ENCODE peak calls at places on chromosomes 3 and 15, in eight cellular contexts. One of them, this sample, is unnamed.

GRCh38 chr15:80727196-80727595 is 32.1 kb downstream of the ABHD17C start:
- DNase-seq in neural progenitor cell: no peak
- DNase-seq in BJ: no peak
- DNase-seq in astrocyte of the cerebellum: peak
- DNase-seq in Peyer's patch: no peak
- DNase-seq in PC-9: peak
- DNase-seq in lung: no peak
- DNase-seq in brain microvascular endothelial cell: peak
- DNase-seq in this sample: no peak

GRCh38 chr15:26983822-26984221 is 12.8 kb downstream of the GABRG3 start:
- DNase-seq in astrocyte of the cerebellum: no peak
- DNase-seq in lung: no peak
- DNase-seq in neural progenitor cell: no peak
- DNase-seq in Peyer's patch: no peak
- DNase-seq in BJ: no peak
- DNase-seq in brain microvascular endothelial cell: no peak
- DNase-seq in PC-9: no peak
- DNase-seq in this sample: no peak

GRCh38 chr15:31483924-31484368 is 157.3 kb downstream of the KLF13 start:
- DNase-seq in neural progenitor cell: no peak
- DNase-seq in lung: no peak
- DNase-seq in Peyer's patch: peak
- DNase-seq in BJ: no peak
- DNase-seq in brain microvascular endothelial cell: no peak
- DNase-seq in PC-9: no peak
- DNase-seq in astrocyte of the cerebellum: no peak
- DNase-seq in this sample: no peak

GRCh38 chr15:100383302-100384107 is 41.7 kb upstream of the ADAMTS17 start:
- DNase-seq in neural progenitor cell: peak
- DNase-seq in BJ: no peak
- DNase-seq in PC-9: peak
- DNase-seq in Peyer's patch: no peak
- DNase-seq in astrocyte of the cerebellum: no peak
- DNase-seq in brain microvascular endothelial cell: peak
- DNase-seq in lung: peak
- DNase-seq in this sample: peak

GRCh38 chr3:101017048-101017447 is 23.8 kb upstream of the ABI3BP start:
- DNase-seq in Peyer's patch: no peak
- DNase-seq in brain microvascular endothelial cell: peak
- DNase-seq in astrocyte of the cerebellum: no peak
- DNase-seq in neural progenitor cell: no peak
- DNase-seq in BJ: no peak
- DNase-seq in lung: no peak
- DNase-seq in PC-9: no peak
- DNase-seq in this sample: no peak

GRCh38 chr3:197333901-197334639 is 35.7 kb upstream of the DLG1 start:
- DNase-seq in BJ: no peak
- DNase-seq in lung: peak
- DNase-seq in Peyer's patch: peak
- DNase-seq in astrocyte of the cerebellum: no peak
- DNase-seq in PC-9: no peak
- DNase-seq in brain microvascular endothelial cell: no peak
- DNase-seq in neural progenitor cell: peak
- DNase-seq in this sample: no peak

GRCh38 chr15:74613089-74613952 is 2.3 kb upstream of the CLK3 start:
- DNase-seq in brain microvascular endothelial cell: no peak
- DNase-seq in neural progenitor cell: no peak
- DNase-seq in BJ: no peak
- DNase-seq in Peyer's patch: no peak
- DNase-seq in PC-9: no peak
- DNase-seq in lung: no peak
- DNase-seq in astrocyte of the cerebellum: no peak
- DNase-seq in this sample: no peak

GRCh38 chr3:23590874-23591273 is 214.9 kb upstream of the UBE2E1 start:
- DNase-seq in BJ: no peak
- DNase-seq in brain microvascular endothelial cell: no peak
- DNase-seq in astrocyte of the cerebellum: no peak
- DNase-seq in PC-9: no peak
- DNase-seq in Peyer's patch: no peak
- DNase-seq in lung: no peak
- DNase-seq in neural progenitor cell: no peak
- DNase-seq in this sample: no peak

GRCh38 chr3:12944849-12945248 is 103.5 kb upstream of the RPL32 start:
- DNase-seq in astrocyte of the cerebellum: no peak
- DNase-seq in PC-9: peak
- DNase-seq in lung: no peak
- DNase-seq in BJ: no peak
- DNase-seq in brain microvascular endothelial cell: no peak
- DNase-seq in neural progenitor cell: peak
- DNase-seq in Peyer's patch: no peak
- DNase-seq in this sample: no peak

GRCh38 chr3:52523386-52524257 is 10.0 kb downstream of the NT5DC2 start:
- DNase-seq in BJ: no peak
- DNase-seq in lung: no peak
- DNase-seq in astrocyte of the cerebellum: no peak
- DNase-seq in PC-9: no peak
- DNase-seq in Peyer's patch: no peak
- DNase-seq in brain microvascular endothelial cell: peak
- DNase-seq in neural progenitor cell: no peak
- DNase-seq in this sample: no peak

GRCh38 chr3:36814071-36814717 is 49.8 kb upstream of the DCLK3 start:
- DNase-seq in PC-9: no peak
- DNase-seq in lung: no peak
- DNase-seq in neural progenitor cell: no peak
- DNase-seq in brain microvascular endothelial cell: no peak
- DNase-seq in Peyer's patch: no peak
- DNase-seq in astrocyte of the cerebellum: no peak
- DNase-seq in BJ: no peak
- DNase-seq in this sample: no peak

GRCh38 chr3:85433334-85433733 is 474.5 kb downstream of the CADM2 start:
- DNase-seq in lung: no peak
- DNase-seq in astrocyte of the cerebellum: no peak
- DNase-seq in BJ: no peak
- DNase-seq in Peyer's patch: no peak
- DNase-seq in neural progenitor cell: no peak
- DNase-seq in PC-9: no peak
- DNase-seq in brain microvascular endothelial cell: peak
- DNase-seq in this sample: no peak

GRCh38 chr15:36185438-36185837 is 394.0 kb upstream of the CDIN1 start:
- DNase-seq in lung: no peak
- DNase-seq in brain microvascular endothelial cell: no peak
- DNase-seq in BJ: no peak
- DNase-seq in PC-9: no peak
- DNase-seq in Peyer's patch: no peak
- DNase-seq in neural progenitor cell: no peak
- DNase-seq in astrocyte of the cerebellum: no peak
- DNase-seq in this sample: no peak

GRCh38 chr3:113329757-113330156 is 111.5 kb downstream of the CFAP44 start:
- DNase-seq in neural progenitor cell: no peak
- DNase-seq in lung: no peak
- DNase-seq in brain microvascular endothelial cell: no peak
- DNase-seq in astrocyte of the cerebellum: peak
- DNase-seq in BJ: no peak
- DNase-seq in PC-9: no peak
- DNase-seq in Peyer's patch: no peak
- DNase-seq in this sample: no peak

GRCh38 chr15:98719169-98719515 is 70.8 kb downstream of the IGF1R start:
- DNase-seq in astrocyte of the cerebellum: no peak
- DNase-seq in Peyer's patch: no peak
- DNase-seq in BJ: no peak
- DNase-seq in PC-9: peak
- DNase-seq in neural progenitor cell: no peak
- DNase-seq in lung: no peak
- DNase-seq in brain microvascular endothelial cell: peak
- DNase-seq in this sample: no peak

GRCh38 chr3:143036557-143036956 is 35.2 kb downstream of the U2SURP start:
- DNase-seq in brain microvascular endothelial cell: no peak
- DNase-seq in astrocyte of the cerebellum: no peak
- DNase-seq in lung: no peak
- DNase-seq in Peyer's patch: no peak
- DNase-seq in neural progenitor cell: no peak
- DNase-seq in BJ: no peak
- DNase-seq in PC-9: no peak
- DNase-seq in this sample: no peak

GRCh38 chr3:119234610-119235009 is 6.1 kb downstream of the B4GALT4 start:
- DNase-seq in PC-9: no peak
- DNase-seq in brain microvascular endothelial cell: no peak
- DNase-seq in neural progenitor cell: no peak
- DNase-seq in Peyer's patch: no peak
- DNase-seq in BJ: no peak
- DNase-seq in lung: no peak
- DNase-seq in astrocyte of the cerebellum: no peak
- DNase-seq in this sample: no peak

GRCh38 chr3:152071924-152072323 is 196.8 kb upstream of the MBNL1 start:
- DNase-seq in neural progenitor cell: peak
- DNase-seq in PC-9: no peak
- DNase-seq in Peyer's patch: no peak
- DNase-seq in brain microvascular endothelial cell: peak
- DNase-seq in lung: no peak
- DNase-seq in BJ: no peak
- DNase-seq in astrocyte of the cerebellum: peak
- DNase-seq in this sample: peak
- TF ChIP-seq CTCF in neural progenitor cell: peak
- TF ChIP-seq CTCF in PC-9: peak
- TF ChIP-seq CTCF in Peyer's patch: peak
- TF ChIP-seq CTCF in brain microvascular endothelial cell: peak
- TF ChIP-seq CTCF in lung: peak
- TF ChIP-seq CTCF in BJ: peak
- TF ChIP-seq CTCF in astrocyte of the cerebellum: peak
- TF ChIP-seq CTCF in this sample: peak

GRCh38 chr3:4224331-4224730 is 78.8 kb upstream of the SETMAR start:
- DNase-seq in BJ: no peak
- DNase-seq in astrocyte of the cerebellum: no peak
- DNase-seq in PC-9: no peak
- DNase-seq in neural progenitor cell: no peak
- DNase-seq in Peyer's patch: no peak
- DNase-seq in brain microvascular endothelial cell: no peak
- DNase-seq in lung: no peak
- DNase-seq in this sample: no peak
- TF ChIP-seq CTCF in BJ: no peak
- TF ChIP-seq CTCF in astrocyte of the cerebellum: no peak
- TF ChIP-seq CTCF in PC-9: no peak
- TF ChIP-seq CTCF in neural progenitor cell: no peak
- TF ChIP-seq CTCF in Peyer's patch: no peak
- TF ChIP-seq CTCF in brain microvascular endothelial cell: no peak
- TF ChIP-seq CTCF in lung: no peak
- TF ChIP-seq CTCF in this sample: no peak

DNA sequence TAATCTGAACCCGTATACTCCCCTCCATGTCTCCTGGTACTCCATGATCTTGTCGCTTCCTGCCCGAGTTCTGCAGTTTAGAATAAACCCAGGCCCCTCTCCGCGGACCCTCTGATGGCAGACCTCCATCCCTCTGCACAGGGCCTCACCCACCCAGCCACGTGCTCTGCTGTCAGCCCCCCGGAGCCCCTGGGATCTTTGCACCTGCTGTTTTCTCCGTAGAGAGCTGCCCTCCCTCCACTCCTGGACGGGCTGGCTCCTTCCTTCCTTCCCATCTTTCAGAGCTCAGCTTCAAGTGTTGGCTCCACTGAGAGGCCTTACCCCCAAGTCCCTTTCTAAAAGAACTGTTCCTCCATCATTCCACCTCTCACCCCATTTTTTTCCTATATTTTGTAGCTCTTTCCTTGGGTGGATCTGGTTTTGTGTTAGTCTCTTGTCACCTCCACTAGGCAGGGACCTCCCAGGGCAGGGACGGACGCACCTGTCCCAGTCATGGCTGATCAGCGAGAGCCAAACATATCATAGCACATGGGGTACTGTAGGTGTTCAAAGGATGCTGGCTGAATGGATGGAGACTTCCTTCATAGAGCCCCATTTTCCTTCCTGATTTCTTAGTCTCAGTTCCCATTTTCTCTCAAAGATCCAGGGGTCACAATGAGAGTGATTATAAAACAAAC is 106.6 kb downstream of the VGLL4 start:
- DNase-seq in brain microvascular endothelial cell: no peak
- DNase-seq in lung: no peak
- DNase-seq in BJ: no peak
- DNase-seq in Peyer's patch: no peak
- DNase-seq in PC-9: no peak
- DNase-seq in neural progenitor cell: no peak
- DNase-seq in astrocyte of the cerebellum: no peak
- DNase-seq in this sample: no peak
- TF ChIP-seq CTCF in brain microvascular endothelial cell: no peak
- TF ChIP-seq CTCF in lung: no peak
- TF ChIP-seq CTCF in BJ: no peak
- TF ChIP-seq CTCF in Peyer's patch: no peak
- TF ChIP-seq CTCF in PC-9: no peak
- TF ChIP-seq CTCF in neural progenitor cell: no peak
- TF ChIP-seq CTCF in astrocyte of the cerebellum: no peak
- TF ChIP-seq CTCF in this sample: no peak

GRCh38 chr3:45904931-45905330 is 18.6 kb downstream of the CCR9 start:
- DNase-seq in brain microvascular endothelial cell: no peak
- DNase-seq in astrocyte of the cerebellum: no peak
- DNase-seq in PC-9: no peak
- DNase-seq in neural progenitor cell: no peak
- DNase-seq in BJ: no peak
- DNase-seq in Peyer's patch: no peak
- DNase-seq in lung: no peak
- DNase-seq in this sample: no peak

GRCh38 chr3:45907769-45908705 is 21.7 kb downstream of the CCR9 start:
- DNase-seq in PC-9: no peak
- DNase-seq in astrocyte of the cerebellum: no peak
- DNase-seq in brain microvascular endothelial cell: peak
- DNase-seq in neural progenitor cell: no peak
- DNase-seq in BJ: no peak
- DNase-seq in Peyer's patch: no peak
- DNase-seq in lung: no peak
- DNase-seq in this sample: peak

GRCh38 chr3:45905755-45906154 is 19.4 kb downstream of the CCR9 start:
- DNase-seq in brain microvascular endothelial cell: no peak
- DNase-seq in lung: no peak
- DNase-seq in neural progenitor cell: no peak
- DNase-seq in PC-9: no peak
- DNase-seq in BJ: no peak
- DNase-seq in astrocyte of the cerebellum: no peak
- DNase-seq in Peyer's patch: no peak
- DNase-seq in this sample: no peak

GRCh38 chr3:45908761-45909160 is 22.4 kb downstream of the CCR9 start:
- DNase-seq in BJ: no peak
- DNase-seq in lung: no peak
- DNase-seq in neural progenitor cell: no peak
- DNase-seq in Peyer's patch: no peak
- DNase-seq in PC-9: no peak
- DNase-seq in brain microvascular endothelial cell: no peak
- DNase-seq in astrocyte of the cerebellum: no peak
- DNase-seq in this sample: no peak

DNA sequence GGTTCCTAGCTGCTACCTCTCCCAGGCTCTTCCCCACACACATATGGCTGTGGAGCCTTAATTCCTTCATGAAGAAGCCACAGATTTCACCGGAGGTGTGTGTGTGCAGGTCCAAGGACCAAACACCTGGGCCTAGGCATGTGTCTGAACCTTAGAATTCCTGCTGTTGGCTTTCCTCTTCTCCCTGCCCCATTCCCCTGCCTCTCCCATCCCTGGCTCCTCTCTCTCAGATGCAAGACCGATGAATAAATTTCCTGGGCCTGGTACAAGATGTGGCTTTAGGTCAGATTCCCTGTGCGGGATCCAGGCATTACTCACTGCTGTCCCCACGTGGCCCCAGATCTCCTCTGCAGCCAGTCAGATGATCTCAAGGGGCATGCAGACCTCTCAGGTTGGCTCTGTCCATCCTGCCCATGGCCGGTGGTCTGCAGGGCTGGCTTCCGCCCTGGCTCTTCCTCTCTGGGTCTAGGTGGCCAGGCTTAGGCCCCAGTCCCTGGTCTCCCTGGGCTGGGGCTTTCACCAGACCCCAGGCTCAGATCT is 20.4 kb downstream of the CCR9 start:
- DNase-seq in neural progenitor cell: peak
- DNase-seq in Peyer's patch: no peak
- DNase-seq in BJ: no peak
- DNase-seq in lung: no peak
- DNase-seq in brain microvascular endothelial cell: peak
- DNase-seq in PC-9: peak
- DNase-seq in astrocyte of the cerebellum: peak
- DNase-seq in this sample: peak
- TF ChIP-seq CTCF in neural progenitor cell: peak
- TF ChIP-seq CTCF in Peyer's patch: peak
- TF ChIP-seq CTCF in BJ: peak
- TF ChIP-seq CTCF in lung: no peak
- TF ChIP-seq CTCF in brain microvascular endothelial cell: peak
- TF ChIP-seq CTCF in PC-9: peak
- TF ChIP-seq CTCF in astrocyte of the cerebellum: peak
- TF ChIP-seq CTCF in this sample: peak

This sample was measured in MCF 10A.